ENCODE peak calls at places on chromosomes 4 and X, in four cellular contexts. Z, K, T and P are unnamed samples.

GRCh38 chrX:30654989-30655607 is 1.9 kb downstream of the GK start:
- DNase-seq in Z (no peak), K (no peak), T (no peak), P (no peak)

GRCh38 chr4:183201331-183201730 is 102.3 kb downstream of the WWC2 start:
- DNase-seq in Z (no peak), K (no peak), T (no peak), P (no peak)

GRCh38 chrX:26409636-26410035 is 193.7 kb downstream of the MAGEB5 start:
- DNase-seq in Z (no peak), K (no peak), T (no peak), P (no peak)

GRCh38 chr4:139986621-139987510 is 167.1 kb downstream of the MAML3 start:
- DNase-seq in Z (no peak), K (no peak), T (no peak), P (no peak)

GRCh38 chrX:6941041-6941440 is 206.5 kb upstream of the STS start:
- DNase-seq in Z (no peak), K (no peak), T (no peak), P (no peak)

GRCh38 chr4:108118505-108118904 is 50.2 kb downstream of the LEF1 start:
- DNase-seq in Z (no peak), K (no peak), T (no peak), P (no peak)

GRCh38 chr4:73679836-73680235 is 59.6 kb upstream of the RASSF6 start:
- DNase-seq in Z (no peak), K (no peak), T (no peak), P (no peak)

GRCh38 chr4:72743078-72743477 is 174.1 kb upstream of the ADAMTS3 start:
- DNase-seq in Z (no peak), K (no peak), T (no peak), P (no peak)

GRCh38 chrX:147602297-147602696 is 309.4 kb upstream of the FMR1 start:
- DNase-seq in Z (no peak), K (no peak), T (no peak), P (no peak)

GRCh38 chrX:19863237-19864223 is 23.9 kb downstream of the SH3KBP1 start:
- DNase-seq in Z (no peak), K (no peak), T (no peak), P (no peak)

GRCh38 chrX:19862634-19863236 is 24.7 kb downstream of the SH3KBP1 start:
- DNase-seq in Z (no peak), K (no peak), T (no peak), P (no peak)

GRCh38 chrX:19865567-19866363 is 21.6 kb downstream of the SH3KBP1 start:
- DNase-seq in Z (no peak), K (no peak), T (no peak), P (no peak)

GRCh38 chrX:19866626-19867410 is 20.6 kb downstream of the SH3KBP1 start:
- DNase-seq in Z (no peak), K (no peak), T (no peak), P (no peak)

GRCh38 chrX:19864736-19865135 is 22.7 kb downstream of the SH3KBP1 start:
- DNase-seq in Z (no peak), K (no peak), T (no peak), P (no peak)
- TF ChIP-seq CTCF in Z (no peak), K (no peak), T (no peak), P (no peak)

DNA sequence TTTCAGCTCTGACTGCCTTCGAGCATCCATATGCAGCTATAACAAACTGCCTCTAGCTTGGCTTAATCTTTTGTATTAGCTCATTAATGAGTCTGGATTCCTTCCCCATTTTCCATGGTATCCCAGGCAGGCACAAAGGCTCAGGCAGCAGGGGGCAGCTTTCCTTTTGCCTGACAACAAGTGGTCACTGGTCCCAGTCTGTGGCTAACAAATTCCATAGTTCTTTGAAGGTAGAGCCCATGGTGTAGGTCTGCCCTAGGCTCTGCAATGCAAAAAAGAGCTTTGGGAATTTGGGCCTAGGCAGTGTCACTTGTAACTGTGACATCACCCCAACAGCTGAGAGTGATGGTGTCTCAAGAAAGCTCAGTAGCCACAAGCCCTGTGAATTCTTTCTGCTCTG is 234.4 kb upstream of the GPC4 start:
- DNase-seq in Z (no peak), K (no peak), T (no peak), P (no peak)
- H3K27ac ChIP-seq in Z (no peak overlapping the region), K (no peak overlapping the region), T (no peak overlapping the region), P (no peak overlapping the region)

GRCh38 chrX:124216396-124217124 is 115.9 kb upstream of the TEX13D start:
- DNase-seq in Z (no peak), K (no peak), T (no peak), P (no peak)
- TF ChIP-seq CTCF in Z (no peak), K (no peak), T (no peak), P (no peak)

GRCh38 chr4:169079942-169080827 is 70.1 kb upstream of the CBR4 start:
- DNase-seq in Z (peak; percentile 52), K (peak; percentile 35), T (no peak), P (no peak)

GRCh38 chr4:169085015-169085414 is 75.0 kb upstream of the CBR4 start:
- DNase-seq in Z (no peak), K (no peak), T (no peak), P (no peak)

GRCh38 chr4:169080970-169081369 is 70.9 kb upstream of the CBR4 start:
- DNase-seq in Z (peak; percentile 82), K (peak; percentile 28), T (no peak), P (no peak)
- H3K27ac ChIP-seq in Z (no peak overlapping the region), K (peak overlapping the region; percentile 51), T (peak overlapping the region; percentile 68), P (peak overlapping the region; percentile 63)

DNA sequence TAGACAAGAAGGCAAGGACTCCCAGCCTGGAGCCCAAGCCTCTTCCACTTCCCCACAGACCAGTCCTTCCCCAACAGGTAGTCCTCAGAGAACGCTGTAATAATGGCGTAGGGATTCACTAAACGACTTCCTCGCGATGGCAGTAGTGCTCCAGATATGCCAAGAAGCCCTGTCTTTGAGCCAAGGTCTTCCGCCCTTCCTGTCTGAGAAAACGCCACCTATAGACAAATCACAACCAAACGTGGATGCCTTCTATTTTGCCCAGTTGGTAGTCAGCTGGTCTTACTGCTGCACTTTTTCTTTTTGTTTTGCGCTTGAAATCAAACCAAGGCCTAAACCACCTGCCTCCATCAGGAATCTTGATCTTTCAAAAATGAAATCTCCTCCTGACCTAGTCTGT is 203.3 kb downstream of the OR13H1 start:
- DNase-seq in Z (peak; percentile 82), K (peak; percentile 76), T (no peak), P (peak; percentile 72)
- TF ChIP-seq CTCF in Z (no peak), K (peak; percentile 13), T (peak; percentile 41), P (peak; percentile 41)

DNA sequence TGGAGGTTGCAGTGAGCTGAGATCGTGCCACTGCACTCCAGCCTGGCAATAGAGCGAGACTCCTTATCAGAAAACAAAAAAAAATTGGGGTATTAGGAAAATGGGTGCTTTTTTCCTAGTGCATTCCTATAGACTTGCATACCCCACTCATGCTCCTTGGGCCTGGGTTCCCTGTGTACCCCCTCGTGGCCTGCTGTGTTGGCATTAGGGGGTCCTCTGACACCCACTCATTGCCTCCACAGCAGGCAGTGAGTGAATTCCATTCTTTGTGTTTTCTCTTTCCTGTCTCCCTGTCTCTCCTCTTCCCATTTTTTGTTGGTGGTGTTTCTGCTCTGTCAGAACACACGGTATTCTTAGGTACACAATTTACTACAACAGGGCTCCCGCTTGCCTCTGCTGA is 42.8 kb downstream of the TNIP2 start:
- DNase-seq in Z (no peak), K (no peak), T (no peak), P (no peak)
- H3K27ac ChIP-seq in Z (no peak overlapping the region), K (peak overlapping the region; percentile 32), T (peak overlapping the region; percentile 68), P (no peak overlapping the region)

DNA sequence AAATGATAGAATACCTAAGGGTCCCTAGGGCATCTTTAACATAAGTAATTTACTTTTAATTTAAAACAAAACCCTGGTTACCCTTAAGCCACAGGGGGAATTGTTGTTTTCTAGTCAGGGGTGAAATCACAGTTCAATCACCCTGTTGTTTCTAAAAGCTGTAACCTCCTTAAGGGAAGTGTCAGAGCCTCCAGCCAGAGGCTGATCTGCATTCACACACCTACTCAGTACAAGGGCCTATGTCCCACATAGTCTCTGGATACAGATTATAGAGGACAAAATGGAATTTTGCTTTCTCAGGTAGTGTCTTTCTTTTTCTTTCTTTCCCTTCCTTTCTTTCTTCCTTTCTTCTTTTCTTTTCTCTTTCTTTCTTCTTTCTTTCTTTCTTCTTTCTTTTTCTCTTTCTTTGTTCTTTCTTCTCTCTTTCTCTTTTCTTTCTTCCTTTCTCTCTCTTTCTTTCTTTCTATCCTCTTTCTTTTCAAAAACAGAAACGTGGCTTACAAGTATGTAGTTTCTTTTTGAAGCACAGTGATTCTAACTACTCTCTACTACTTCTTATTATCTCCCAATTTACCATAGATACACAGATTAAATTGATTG is 31.1 kb upstream of the BMPR1B start:
- DNase-seq in Z (no peak), K (no peak), T (no peak), P (no peak)
- TF ChIP-seq CTCF in Z (no peak), K (no peak), T (no peak), P (no peak)

GRCh38 chr4:54942735-54943134 is 182.7 kb downstream of the KDR start:
- DNase-seq in Z (no peak), K (no peak), T (no peak), P (no peak)

GRCh38 chr4:54941994-54942552 is 183.3 kb downstream of the KDR start:
- DNase-seq in Z (peak; percentile 16), K (no peak), T (no peak), P (no peak)

GRCh38 chr4:54940996-54941395 is 184.4 kb downstream of the KDR start:
- DNase-seq in Z (no peak), K (no peak), T (no peak), P (no peak)

GRCh38 chr4:54945838-54946237 is 179.6 kb downstream of the KDR start:
- DNase-seq in Z (no peak), K (no peak), T (no peak), P (no peak)
- H3K27ac ChIP-seq in Z (no peak overlapping the region), K (no peak overlapping the region), T (no peak overlapping the region), P (no peak overlapping the region)